ENCODE peak calls at places on chromosomes 7 and 10, in six cellular contexts. U is HepG2, Q is HCT116, Y is H1, M is GM12878, X is K562. K is an unnamed sample.

GRCh38 chr10:93816123-93816747 is 58.5 kb downstream of the LGI1 start:
- DNase-seq in Y (peak), X (peak), Q (peak), U (peak), M (no peak), K (peak)

GRCh38 chr10:8017276-8017675 is 37.2 kb upstream of the GATA3 start:
- DNase-seq in Q (no peak), M (no peak), Y (no peak), X (no peak), U (no peak), K (no peak)

GRCh38 chr10:3763035-3763456 is 22.0 kb downstream of the KLF6 start:
- DNase-seq in X (peak), Y (no peak), Q (peak), M (no peak), U (no peak), K (no peak)

GRCh38 chr7:134619627-134620331 is 26.9 kb upstream of the BPGM start:
- DNase-seq in U (no peak), Y (no peak), M (no peak), X (no peak), Q (no peak), K (no peak)

GRCh38 chr7:143003393-143004051 is 23.4 kb downstream of the OR9A2 start:
- DNase-seq in Y (no peak), M (peak), X (peak), U (peak), Q (peak), K (peak)

GRCh38 chr10:132787253-132788179 is 1.6 kb upstream of the NKX6-2 start:
- DNase-seq in U (no peak), X (no peak), Y (peak), Q (no peak), M (no peak), K (no peak)

GRCh38 chr10:5573968-5574641 is 49.3 kb downstream of the CALML3 start:
- DNase-seq in U (no peak), M (no peak), X (no peak), Y (no peak), Q (no peak), K (no peak)

GRCh38 chr7:96952974-96953391 is 52.4 kb upstream of the DLX6 start:
- DNase-seq in U (no peak), Y (no peak), X (no peak), Q (no peak), M (no peak), K (no peak)

GRCh38 chr7:155824195-155824915 is 12.1 kb upstream of the SHH start:
- DNase-seq in Y (no peak), Q (no peak), U (no peak), M (no peak), X (no peak), K (no peak)

GRCh38 chr7:120021085-120021484 is 251.9 kb upstream of the KCND2 start:
- DNase-seq in X (no peak), U (no peak), Q (no peak), M (no peak), Y (no peak), K (no peak)

GRCh38 chr10:58348571-58349033 is 13.8 kb downstream of the UBE2D1 start:
- DNase-seq in X (no peak), M (no peak), U (peak), Y (no peak), Q (no peak), K (no peak)

GRCh38 chr7:3092468-3092867 is 48.8 kb upstream of the CARD11 start:
- DNase-seq in U (no peak), M (peak), Q (no peak), X (no peak), Y (no peak), K (no peak)

GRCh38 chr7:17696422-17696821 is 243.9 kb downstream of the SNX13 start:
- DNase-seq in Q (no peak), Y (no peak), M (no peak), U (peak), X (no peak), K (no peak)

GRCh38 chr10:103564799-103565365 is 71.4 kb downstream of the NEURL1 start:
- DNase-seq in Q (peak), U (peak), X (peak), M (no peak), Y (peak), K (peak)

GRCh38 chr7:70668606-70669358 is 463.2 kb upstream of the GALNT17 start:
- DNase-seq in U (no peak), Q (no peak), X (no peak), Y (no peak), M (peak), K (no peak)

GRCh38 chr10:61757525-61758397 is 95.0 kb downstream of the CABCOCO1 start:
- DNase-seq in X (no peak), M (no peak), Q (no peak), Y (no peak), U (no peak), K (no peak)

GRCh38 chr7:151351027-151351426 is 9.4 kb downstream of the NUB1 start:
- DNase-seq in X (peak), Y (peak), U (no peak), M (no peak), Q (no peak), K (no peak)

GRCh38 chr10:124381011-124381591 is 37.6 kb downstream of the OAT start:
- DNase-seq in Y (no peak), M (no peak), Q (no peak), U (peak), X (no peak), K (no peak)

GRCh38 chr10:108249940-108250339 is 1085.4 kb upstream of the SORCS1 start:
- DNase-seq in Y (no peak), U (no peak), Q (no peak), M (no peak), X (peak), K (peak)

GRCh38 chr10:108254089-108254488 is 1089.6 kb upstream of the SORCS1 start:
- DNase-seq in U (no peak), M (no peak), X (no peak), Q (no peak), Y (no peak), K (no peak)

GRCh38 chr10:108250954-108251620 is 1086.6 kb upstream of the SORCS1 start:
- DNase-seq in M (no peak), U (no peak), X (no peak), Q (no peak), Y (no peak), K (no peak)
- TF ChIP-seq ZNF274 in M (no peak), U (no peak), X (no peak), Q (no peak), Y (no peak), K (no peak)

DNA sequence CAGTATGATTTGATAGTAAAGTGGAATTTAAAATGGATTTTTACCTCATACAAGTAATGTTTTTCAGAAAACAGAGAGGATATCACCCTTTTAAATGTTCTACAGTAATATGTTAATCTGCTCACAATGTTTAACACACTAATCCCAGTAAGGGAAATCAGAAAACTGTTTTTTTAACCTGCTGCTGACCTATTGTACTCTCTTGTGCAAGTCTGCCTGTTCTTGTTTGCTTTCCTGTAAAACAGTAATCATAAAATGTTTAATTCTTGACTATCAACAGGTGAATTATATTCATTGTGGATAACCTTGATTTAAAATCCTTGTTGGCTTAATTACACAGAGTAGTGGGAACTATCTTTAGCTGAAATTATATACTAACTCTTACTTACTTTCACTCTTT is 126.4 kb downstream of the GNAT3 start:
- DNase-seq in Y (no peak), X (no peak), U (peak), Q (no peak), M (no peak), K (no peak)
- H3K4me3 ChIP-seq in Y (no peak), X (no peak), U (peak), Q (no peak), M (no peak), K (no peak)

GRCh38 chr7:148783801-148784527 is 85.3 kb downstream of the CUL1 start:
- DNase-seq in Y (no peak), X (no peak), Q (no peak), U (no peak), M (no peak), K (no peak)
- TF ChIP-seq YY1 in Y (no peak), X (no peak), Q (no peak), U (no peak), M (no peak), K (no peak)

GRCh38 chr10:29637537-29637936 is 2.8 kb upstream of the SVIL start:
- DNase-seq in Q (no peak), Y (no peak), M (no peak), U (no peak), X (no peak), K (no peak)

GRCh38 chr10:29636178-29636577 is 1.4 kb upstream of the SVIL start:
- DNase-seq in U (no peak), X (no peak), Y (no peak), Q (no peak), M (peak), K (no peak)

GRCh38 chr10:29635711-29636144 is 957 bp upstream of the SVIL start:
- DNase-seq in X (no peak), Y (no peak), U (peak), Q (no peak), M (peak), K (no peak)

GRCh38 chr10:29634105-29634504 is 666 bp downstream of the SVIL start:
- DNase-seq in M (no peak), X (no peak), Q (no peak), Y (no peak), U (no peak), K (no peak)

GRCh38 chr10:29634764-29635625 is at the start of gene SVIL:
- DNase-seq in U (peak), X (no peak), Y (no peak), Q (no peak), M (no peak), K (no peak)
- TF ChIP-seq ZNF274 in U (no peak), X (no peak), Y (no peak), Q (no peak), M (no peak), K (no peak)

GRCh38 chr7:46479680-46480079 is 558.6 kb upstream of the IGFBP3 start:
- DNase-seq in U (no peak), X (no peak), M (no peak), Q (no peak), Y (no peak), K (no peak)

GRCh38 chr7:46485481-46486065 is 564.5 kb upstream of the IGFBP3 start:
- DNase-seq in M (no peak), U (no peak), X (no peak), Q (no peak), Y (no peak), K (no peak)

GRCh38 chr7:46478046-46478445 is 557.0 kb upstream of the IGFBP3 start:
- DNase-seq in Y (no peak), U (no peak), X (no peak), M (no peak), Q (no peak), K (no peak)

GRCh38 chr7:46486264-46487206 is 565.5 kb upstream of the IGFBP3 start:
- DNase-seq in M (no peak), X (no peak), Q (no peak), Y (no peak), U (no peak), K (no peak)

GRCh38 chr7:46480619-46481018 is 559.5 kb upstream of the IGFBP3 start:
- DNase-seq in U (no peak), Y (no peak), X (no peak), Q (no peak), M (no peak), K (no peak)
- H3K4me3 ChIP-seq in U (no peak), Y (no peak), X (no peak), Q (no peak), M (no peak), K (no peak)

K was measured in NT2/D1.